ENCODE peak calls at places on chromosomes 1 and 21, in five cellular contexts. S, O, N, J and V are unnamed samples.
A peak's percentile ranks its signal among the peaks of the same experiment; 100 is the strongest.

GRCh38 chr1:27296773-27297214 is 25.2 kb upstream of the TMEM222 start:
- DNase-seq in S (peak; percentile 71), O (peak; percentile 6), N (peak; percentile 82), J (no peak), V (peak; percentile 39)

GRCh38 chr1:40971962-40972361 is 7.5 kb upstream of the CTPS1 start:
- DNase-seq in S (no peak), O (no peak), N (no peak), J (no peak), V (no peak)

GRCh38 chr1:231931146-231931545 is 304.6 kb downstream of the DISC1 start:
- DNase-seq in S (no peak), O (no peak), N (no peak), J (no peak), V (no peak)

GRCh38 chr1:98472878-98473277 is 188.6 kb upstream of the SNX7 start:
- DNase-seq in S (no peak), O (no peak), N (no peak), J (no peak), V (no peak)

GRCh38 chr1:53145942-53146708 is 3.7 kb upstream of the SLC1A7 start:
- DNase-seq in S (no peak), O (no peak), N (peak; percentile 53), J (no peak), V (peak; percentile 32)

GRCh38 chr1:21823206-21823979 is 11.3 kb downstream of the LDLRAD2 start:
- DNase-seq in S (no peak), O (no peak), N (no peak), J (no peak), V (no peak)

GRCh38 chr1:11461738-11462137 is 17.2 kb upstream of the DISP3 start:
- DNase-seq in S (no peak), O (no peak), N (no peak), J (no peak), V (peak; percentile 66)

GRCh38 chr1:23441446-23442148 is 17.0 kb upstream of the TCEA3 start:
- DNase-seq in S (no peak), O (no peak), N (peak; percentile 54), J (no peak), V (no peak)

GRCh38 chr21:45880097-45881068 is 101.2 kb upstream of the COL6A1 start:
- DNase-seq in S (peak; percentile 86), O (peak; percentile 52), N (peak; percentile 78), J (peak; percentile 51), V (peak; percentile 39)

GRCh38 chr1:64111787-64112186 is 91.6 kb upstream of the UBE2U start:
- DNase-seq in S (no peak), O (no peak), N (no peak), J (no peak), V (no peak)

GRCh38 chr21:35449846-35450245 is 400.7 kb upstream of the RUNX1 start:
- DNase-seq in S (no peak), O (no peak), N (no peak), J (no peak), V (no peak)